ENCODE peak calls at places on chromosomes 5 and 9, in seven cellular contexts. One of them, this sample, is unnamed.

GRCh38 chr5:4994994-4995393 is 145.1 kb upstream of the ADAMTS16 start:
- DNase-seq in mesenchymal stem cell: no peak
- DNase-seq in neuronal stem cell: no peak
- DNase-seq in H1: no peak
- DNase-seq in H9: no peak
- DNase-seq in mesendoderm: no peak
- DNase-seq in trophoblast cell: peak
- DNase-seq in this sample: peak

GRCh38 chr5:159971038-159971437 is 37.9 kb upstream of the TTC1 start:
- DNase-seq in neuronal stem cell: no peak
- DNase-seq in mesendoderm: no peak
- DNase-seq in trophoblast cell: no peak
- DNase-seq in H9: no peak
- DNase-seq in H1: no peak
- DNase-seq in mesenchymal stem cell: peak
- DNase-seq in this sample: peak

GRCh38 chr5:10077721-10078551 is 171.8 kb downstream of the ATPSCKMT start:
- DNase-seq in H1: no peak
- DNase-seq in neuronal stem cell: no peak
- DNase-seq in mesendoderm: no peak
- DNase-seq in trophoblast cell: peak
- DNase-seq in mesenchymal stem cell: no peak
- DNase-seq in H9: no peak
- DNase-seq in this sample: peak

GRCh38 chr9:69299316-69299715 is 25.7 kb upstream of the ENTREP1 start:
- DNase-seq in neuronal stem cell: no peak
- DNase-seq in mesendoderm: no peak
- DNase-seq in H1: no peak
- DNase-seq in mesenchymal stem cell: no peak
- DNase-seq in H9: no peak
- DNase-seq in trophoblast cell: no peak
- DNase-seq in this sample: no peak

GRCh38 chr9:89532944-89533343 is 35.0 kb upstream of the SEMA4D start:
- DNase-seq in H1: no peak
- DNase-seq in neuronal stem cell: no peak
- DNase-seq in mesendoderm: no peak
- DNase-seq in mesenchymal stem cell: no peak
- DNase-seq in H9: no peak
- DNase-seq in trophoblast cell: no peak
- DNase-seq in this sample: no peak

GRCh38 chr9:123267481-123268239 is 726 bp downstream of the STRBP start:
- DNase-seq in neuronal stem cell: no peak
- DNase-seq in mesenchymal stem cell: no peak
- DNase-seq in trophoblast cell: no peak
- DNase-seq in mesendoderm: peak
- DNase-seq in H1: no peak
- DNase-seq in H9: no peak
- DNase-seq in this sample: no peak

GRCh38 chr5:180787025-180787424 is 15.6 kb downstream of the MGAT1 start:
- DNase-seq in trophoblast cell: no peak
- DNase-seq in mesendoderm: peak
- DNase-seq in H1: no peak
- DNase-seq in neuronal stem cell: no peak
- DNase-seq in H9: no peak
- DNase-seq in mesenchymal stem cell: peak
- DNase-seq in this sample: peak

GRCh38 chr5:73454379-73455036 is 5.9 kb upstream of the FOXD1 start:
- DNase-seq in mesendoderm: peak
- DNase-seq in mesenchymal stem cell: peak
- DNase-seq in H9: peak
- DNase-seq in H1: no peak
- DNase-seq in trophoblast cell: peak
- DNase-seq in neuronal stem cell: no peak
- DNase-seq in this sample: peak

GRCh38 chr5:15366676-15367391 is 133.1 kb upstream of the FBXL7 start:
- DNase-seq in neuronal stem cell: no peak
- DNase-seq in H9: no peak
- DNase-seq in H1: no peak
- DNase-seq in mesendoderm: no peak
- DNase-seq in mesenchymal stem cell: no peak
- DNase-seq in trophoblast cell: peak
- DNase-seq in this sample: no peak

GRCh38 chr5:36305571-36306326 is 4.0 kb upstream of the RANBP3L start:
- DNase-seq in mesenchymal stem cell: peak
- DNase-seq in H1: no peak
- DNase-seq in neuronal stem cell: no peak
- DNase-seq in trophoblast cell: peak
- DNase-seq in H9: peak
- DNase-seq in mesendoderm: peak
- DNase-seq in this sample: peak

GRCh38 chr5:82591021-82591515 is 312.9 kb upstream of the RPS23 start:
- DNase-seq in mesendoderm: no peak
- DNase-seq in neuronal stem cell: no peak
- DNase-seq in trophoblast cell: no peak
- DNase-seq in mesenchymal stem cell: no peak
- DNase-seq in H1: no peak
- DNase-seq in H9: no peak
- DNase-seq in this sample: no peak

GRCh38 chr5:151085517-151086031 is 4.7 kb upstream of the TNIP1 start:
- DNase-seq in mesendoderm: no peak
- DNase-seq in neuronal stem cell: no peak
- DNase-seq in trophoblast cell: no peak
- DNase-seq in H9: no peak
- DNase-seq in mesenchymal stem cell: peak
- DNase-seq in H1: no peak
- DNase-seq in this sample: peak

GRCh38 chr5:133041910-133042309 is 9.9 kb upstream of the HSPA4 start:
- DNase-seq in H1: no peak
- DNase-seq in mesendoderm: peak
- DNase-seq in H9: peak
- DNase-seq in mesenchymal stem cell: peak
- DNase-seq in trophoblast cell: no peak
- DNase-seq in neuronal stem cell: no peak
- DNase-seq in this sample: peak

GRCh38 chr5:177362871-177363507 is 5.3 kb downstream of the RGS14 start:
- DNase-seq in mesenchymal stem cell: peak
- DNase-seq in neuronal stem cell: peak
- DNase-seq in trophoblast cell: no peak
- DNase-seq in mesendoderm: peak
- DNase-seq in H1: no peak
- DNase-seq in H9: peak
- DNase-seq in this sample: no peak

GRCh38 chr9:109086221-109086620 is 33.5 kb downstream of the TMEM245 start:
- DNase-seq in H9: no peak
- DNase-seq in mesendoderm: no peak
- DNase-seq in H1: no peak
- DNase-seq in trophoblast cell: peak
- DNase-seq in neuronal stem cell: no peak
- DNase-seq in mesenchymal stem cell: peak
- DNase-seq in this sample: peak

GRCh38 chr5:175059687-175060194 is 335.4 kb downstream of the MSX2 start:
- DNase-seq in H9: peak
- DNase-seq in mesenchymal stem cell: no peak
- DNase-seq in H1: peak
- DNase-seq in trophoblast cell: no peak
- DNase-seq in neuronal stem cell: peak
- DNase-seq in mesendoderm: peak
- DNase-seq in this sample: peak

GRCh38 chr9:110101531-110102161 is 106.3 kb downstream of the C9orf152 start:
- DNase-seq in H9: no peak
- DNase-seq in mesendoderm: no peak
- DNase-seq in neuronal stem cell: no peak
- DNase-seq in trophoblast cell: no peak
- DNase-seq in H1: no peak
- DNase-seq in mesenchymal stem cell: peak
- DNase-seq in this sample: peak

GRCh38 chr9:76658510-76659231 is 105.6 kb upstream of the PCA3 start:
- DNase-seq in H1: no peak
- DNase-seq in H9: no peak
- DNase-seq in neuronal stem cell: no peak
- DNase-seq in mesendoderm: peak
- DNase-seq in mesenchymal stem cell: peak
- DNase-seq in trophoblast cell: no peak
- DNase-seq in this sample: peak

GRCh38 chr5:149257875-149258705 is 13.6 kb upstream of the AFAP1L1 start:
- DNase-seq in trophoblast cell: peak
- DNase-seq in mesenchymal stem cell: peak
- DNase-seq in mesendoderm: no peak
- DNase-seq in H1: no peak
- DNase-seq in neuronal stem cell: no peak
- DNase-seq in H9: no peak
- DNase-seq in this sample: peak

GRCh38 chr9:126722252-126722921 is 82.5 kb upstream of the ZBTB43 start:
- DNase-seq in neuronal stem cell: peak
- DNase-seq in H1: peak
- DNase-seq in H9: peak
- DNase-seq in mesendoderm: peak
- DNase-seq in mesenchymal stem cell: peak
- DNase-seq in trophoblast cell: peak
- DNase-seq in this sample: no peak

GRCh38 chr9:114580609-114581193 is 6.9 kb upstream of the ATP6V1G1 start:
- DNase-seq in H9: no peak
- DNase-seq in mesendoderm: no peak
- DNase-seq in mesenchymal stem cell: peak
- DNase-seq in neuronal stem cell: no peak
- DNase-seq in trophoblast cell: no peak
- DNase-seq in H1: no peak
- DNase-seq in this sample: no peak

GRCh38 chr5:67246108-67246507 is 49.5 kb upstream of the CD180 start:
- DNase-seq in mesendoderm: peak
- DNase-seq in trophoblast cell: no peak
- DNase-seq in neuronal stem cell: peak
- DNase-seq in H9: no peak
- DNase-seq in H1: no peak
- DNase-seq in mesenchymal stem cell: peak
- DNase-seq in this sample: peak

GRCh38 chr9:127767909-127768331 is 10.5 kb downstream of the SH2D3C start:
- DNase-seq in H9: no peak
- DNase-seq in trophoblast cell: no peak
- DNase-seq in neuronal stem cell: no peak
- DNase-seq in H1: no peak
- DNase-seq in mesendoderm: peak
- DNase-seq in mesenchymal stem cell: peak
- DNase-seq in this sample: peak

DNA sequence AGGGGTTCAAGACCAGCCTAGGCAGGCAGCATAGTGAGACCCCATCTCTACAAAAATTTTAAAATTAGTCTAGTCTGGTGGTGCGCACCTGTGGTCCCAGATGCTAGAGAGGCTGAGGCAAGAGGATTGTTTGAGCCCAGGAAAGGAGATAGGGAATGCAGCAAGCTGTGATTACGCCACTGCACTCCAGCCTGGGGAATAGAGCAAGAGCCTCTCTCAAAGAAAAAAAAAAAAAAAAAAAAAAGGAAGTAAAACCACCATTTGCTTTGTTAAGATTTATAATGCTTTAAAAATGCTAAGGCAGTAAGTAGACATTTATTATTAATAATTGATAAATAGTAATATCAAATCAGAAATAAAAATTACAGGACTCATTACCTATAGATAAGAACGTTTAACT is 86.6 kb downstream of the INIP start:
- DNase-seq in H1: no peak
- DNase-seq in trophoblast cell: no peak
- DNase-seq in mesendoderm: peak
- DNase-seq in neuronal stem cell: no peak
- DNase-seq in mesenchymal stem cell: no peak
- DNase-seq in H9: no peak
- DNase-seq in this sample: no peak
- H2BK5ac ChIP-seq in H1: no peak
- H2BK5ac ChIP-seq in trophoblast cell: no peak
- H2BK5ac ChIP-seq in mesendoderm: no peak
- H2BK5ac ChIP-seq in neuronal stem cell: no peak
- H2BK5ac ChIP-seq in mesenchymal stem cell: no peak
- H2BK5ac ChIP-seq in H9: no peak
- H2BK5ac ChIP-seq in this sample: no peak

GRCh38 chr9:5554254-5554653 is 43.9 kb downstream of the PDCD1LG2 start:
- DNase-seq in H9: no peak
- DNase-seq in mesendoderm: no peak
- DNase-seq in mesenchymal stem cell: no peak
- DNase-seq in H1: no peak
- DNase-seq in neuronal stem cell: no peak
- DNase-seq in trophoblast cell: no peak
- DNase-seq in this sample: peak

GRCh38 chr9:5553211-5553610 is 42.9 kb downstream of the PDCD1LG2 start:
- DNase-seq in neuronal stem cell: no peak
- DNase-seq in mesenchymal stem cell: peak
- DNase-seq in trophoblast cell: no peak
- DNase-seq in H9: no peak
- DNase-seq in mesendoderm: no peak
- DNase-seq in H1: no peak
- DNase-seq in this sample: peak

GRCh38 chr9:5559659-5560058 is 49.3 kb downstream of the PDCD1LG2 start:
- DNase-seq in H1: no peak
- DNase-seq in mesendoderm: no peak
- DNase-seq in mesenchymal stem cell: no peak
- DNase-seq in neuronal stem cell: no peak
- DNase-seq in trophoblast cell: no peak
- DNase-seq in H9: no peak
- DNase-seq in this sample: no peak

GRCh38 chr9:5557606-5558587 is 47.6 kb downstream of the PDCD1LG2 start:
- DNase-seq in H9: no peak
- DNase-seq in neuronal stem cell: no peak
- DNase-seq in H1: no peak
- DNase-seq in mesendoderm: no peak
- DNase-seq in trophoblast cell: no peak
- DNase-seq in mesenchymal stem cell: no peak
- DNase-seq in this sample: no peak

DNA sequence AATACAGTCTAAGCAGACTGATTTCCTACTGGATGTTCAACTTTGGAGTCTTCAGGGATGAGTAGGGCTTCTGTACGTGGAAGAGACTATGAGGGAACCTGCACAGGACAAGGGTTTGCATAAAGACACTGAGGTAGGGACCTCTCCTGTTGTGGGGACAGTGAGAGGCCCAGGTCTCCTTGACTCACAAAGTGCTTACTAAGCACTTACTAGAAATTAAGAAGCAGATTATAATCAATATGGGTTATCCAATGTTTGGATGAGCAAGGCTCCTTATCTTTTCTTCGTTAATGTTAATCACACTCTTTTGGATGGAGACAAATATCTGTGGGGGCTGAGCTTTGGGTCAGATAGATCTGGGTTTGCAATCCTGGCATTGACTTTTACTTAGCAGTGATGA is 45.8 kb downstream of the PDCD1LG2 start:
- DNase-seq in mesenchymal stem cell: no peak
- DNase-seq in neuronal stem cell: no peak
- DNase-seq in trophoblast cell: no peak
- DNase-seq in H1: no peak
- DNase-seq in mesendoderm: no peak
- DNase-seq in H9: no peak
- DNase-seq in this sample: no peak
- H3K23ac ChIP-seq in mesenchymal stem cell: no peak
- H3K23ac ChIP-seq in neuronal stem cell: no peak
- H3K23ac ChIP-seq in trophoblast cell: no peak
- H3K23ac ChIP-seq in H1: no peak
- H3K23ac ChIP-seq in mesendoderm: no peak
- H3K23ac ChIP-seq in H9: no peak
- H3K23ac ChIP-seq in this sample: no peak

GRCh38 chr5:167899490-167899889 is 392.0 kb upstream of the WWC1 start:
- DNase-seq in H1: no peak
- DNase-seq in neuronal stem cell: no peak
- DNase-seq in mesendoderm: no peak
- DNase-seq in H9: no peak
- DNase-seq in mesenchymal stem cell: peak
- DNase-seq in trophoblast cell: no peak
- DNase-seq in this sample: peak
- H2BK5ac ChIP-seq in H1: peak
- H2BK5ac ChIP-seq in neuronal stem cell: no peak
- H2BK5ac ChIP-seq in mesendoderm: no peak
- H2BK5ac ChIP-seq in H9: no peak
- H2BK5ac ChIP-seq in mesenchymal stem cell: no peak
- H2BK5ac ChIP-seq in trophoblast cell: no peak
- H2BK5ac ChIP-seq in this sample: no peak

GRCh38 chr9:136928591-136928990 is 15.9 kb downstream of the FBXW5 start:
- DNase-seq in neuronal stem cell: no peak
- DNase-seq in H1: no peak
- DNase-seq in mesendoderm: no peak
- DNase-seq in mesenchymal stem cell: no peak
- DNase-seq in H9: peak
- DNase-seq in trophoblast cell: no peak
- DNase-seq in this sample: no peak
- H3K23ac ChIP-seq in neuronal stem cell: no peak
- H3K23ac ChIP-seq in H1: no peak
- H3K23ac ChIP-seq in mesendoderm: no peak
- H3K23ac ChIP-seq in mesenchymal stem cell: no peak
- H3K23ac ChIP-seq in H9: no peak
- H3K23ac ChIP-seq in trophoblast cell: no peak
- H3K23ac ChIP-seq in this sample: no peak